ENCODE peak calls at places on chromosome 9, in four cellular contexts. M is left kidney, X is spleen, W is glomerular endothelial cell. T is an unnamed sample.
A peak's percentile ranks its signal among the peaks of the same experiment; 100 is the strongest.

GRCh38 chr9:133691659-133692363 is 46.3 kb downstream of the SARDH start:
- DNase-seq in M (no peak), X (peak; percentile 49), W (no peak), T (no peak)

GRCh38 chr9:115630126-115630840 is 512.3 kb upstream of the TNC start:
- DNase-seq in X (no peak), W (no peak), M (no peak), T (no peak)

GRCh38 chr9:5947912-5948311 is 57.2 kb downstream of the MLANA start:
- DNase-seq in M (peak; percentile 79), W (no peak), X (no peak), T (no peak)

GRCh38 chr9:27534131-27534530 is 4.5 kb upstream of the MOB3B start:
- DNase-seq in X (no peak), M (peak; percentile 16), W (no peak), T (no peak)

GRCh38 chr9:98743329-98743728 is 34.6 kb upstream of the GABBR2 start:
- DNase-seq in X (no peak), W (no peak), M (no peak), T (no peak)

GRCh38 chr9:581673-582497 is 259.6 kb upstream of the DMRT1 start:
- DNase-seq in M (peak; percentile 7), X (no peak), W (no peak), T (no peak)

GRCh38 chr9:128116104-128117083 is 11.1 kb downstream of the PTGES2 start:
- DNase-seq in X (peak; percentile 70), M (no peak), W (no peak), T (peak; percentile 62)

GRCh38 chr9:129459550-129460322 is 161.2 kb downstream of the C9orf50 start:
- DNase-seq in M (no peak), X (peak; percentile 89), W (no peak), T (no peak)

GRCh38 chr9:4638968-4639367 is 23.1 kb upstream of the PLPP6 start:
- DNase-seq in W (no peak), M (no peak), X (no peak), T (no peak)

GRCh38 chr9:127444921-127445850 is 6.0 kb downstream of the RPL12 start:
- DNase-seq in X (no peak), M (no peak), W (no peak), T (no peak)

GRCh38 chr9:16337322-16338029 is 533.0 kb downstream of the BNC2 start:
- DNase-seq in W (peak; percentile 92), X (no peak), M (no peak), T (no peak)

T was measured in upper lobe of right lung.